ENCODE peak calls at places on chromosomes 5 and 9, in four cellular contexts. F is esophagus squamous epithelium, O is HFF-Myc, A is sigmoid colon. T is an unnamed sample.

GRCh38 chr5:63686938-63687337 is 275.3 kb downstream of the HTR1A start:
- DNase-seq in F (no peak), O (no peak), A (no peak), T (no peak)

GRCh38 chr5:29982446-29982845 is 1211.0 kb upstream of the CDH6 start:
- DNase-seq in F (no peak), O (no peak), A (no peak), T (no peak)

GRCh38 chr9:79829566-79830347 is 258.0 kb downstream of the TLE4 start:
- DNase-seq in F (no peak), O (no peak), A (no peak), T (no peak)

GRCh38 chr5:72234265-72234700 is 85.8 kb downstream of the MRPS27 start:
- DNase-seq in F (no peak), O (no peak), A (no peak), T (peak; percentile 87)

GRCh38 chr9:114026335-114026734 is 51.8 kb downstream of the AMBP start:
- DNase-seq in F (no peak), O (no peak), A (peak; percentile 27), T (no peak)

GRCh38 chr5:36177715-36178556 is 26.0 kb downstream of the SKP2 start:
- DNase-seq in F (no peak), O (peak; percentile 26), A (no peak), T (peak; percentile 28)

GRCh38 chr5:57492632-57493031 is 10.0 kb upstream of the ACTBL2 start:
- DNase-seq in F (no peak), O (no peak), A (no peak), T (no peak)

GRCh38 chr5:32474201-32474854 is 29.8 kb upstream of the ZFR start:
- DNase-seq in F (no peak), O (no peak), A (no peak), T (no peak)

GRCh38 chr5:60183881-60184280 is 290.4 kb upstream of the PDE4D start:
- DNase-seq in F (no peak), O (no peak), A (no peak), T (no peak)

GRCh38 chr5:150328458-150328857 is 25.8 kb upstream of the ARSI start:
- DNase-seq in F (no peak), O (no peak), A (no peak), T (no peak)

GRCh38 chr5:19862711-19863110 is 125.3 kb downstream of the CDH18 start:
- DNase-seq in F (no peak), O (no peak), A (no peak), T (no peak)

GRCh38 chr9:109238125-109238524 is 71.1 kb upstream of the FRRS1L start:
- DNase-seq in F (no peak), O (no peak), A (no peak), T (no peak)

GRCh38 chr9:94167055-94167346 is 82.7 kb downstream of the PTPDC1 start:
- DNase-seq in F (peak; percentile 67), O (peak; percentile 58), A (no peak), T (no peak)

DNA sequence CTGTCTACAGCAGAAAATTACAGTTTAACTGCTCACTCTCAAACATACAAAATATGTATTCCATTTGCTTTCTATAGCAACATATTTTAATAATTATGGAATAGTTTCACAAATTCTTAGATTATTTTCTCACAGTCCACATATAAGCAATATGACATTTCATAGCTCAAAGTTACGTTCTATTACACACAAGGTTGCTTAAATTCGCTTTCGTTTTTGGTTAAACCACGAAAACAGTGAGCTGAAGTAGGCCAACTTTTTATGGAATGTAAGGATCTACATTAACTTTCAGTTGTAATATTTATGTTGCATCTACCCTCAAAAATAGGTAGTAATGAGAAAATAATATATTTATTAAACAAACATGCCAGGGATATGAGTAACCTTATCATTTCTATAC is 966.0 kb upstream of the ACO1 start:
- DNase-seq in F (no peak), O (no peak), A (no peak), T (no peak)
- H3K4me3 ChIP-seq in F (no peak overlapping the region), O (no peak overlapping the region), A (no peak overlapping the region), T (no peak overlapping the region)

DNA sequence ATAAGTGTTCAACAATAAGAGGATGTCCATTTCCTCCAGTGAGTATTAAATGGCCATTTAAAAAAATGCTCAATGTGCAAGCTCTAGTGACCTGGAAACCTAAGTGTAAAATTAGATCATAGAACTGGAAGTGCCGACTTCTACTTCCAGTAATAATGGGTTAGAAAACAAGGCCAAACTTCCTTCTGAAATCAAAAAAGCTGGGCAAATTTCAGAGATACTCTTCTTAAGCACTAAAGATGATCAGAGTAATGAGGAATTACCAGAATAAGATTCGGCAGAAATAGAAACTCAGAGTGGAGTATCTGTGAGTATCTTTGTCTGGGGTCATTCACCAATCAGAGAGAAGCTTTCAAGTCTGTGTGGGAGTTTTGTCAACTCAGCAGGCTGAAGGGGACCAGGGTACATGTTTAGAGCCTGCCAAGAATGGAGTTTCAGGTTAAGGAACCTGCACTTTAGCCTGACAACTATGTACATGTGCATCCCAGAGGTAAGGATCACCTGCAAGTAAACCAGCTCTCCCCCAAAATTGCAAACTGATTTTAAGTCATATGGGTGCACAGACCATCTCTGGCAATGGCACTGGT is 17.1 kb downstream of the FCN2 start:
- DNase-seq in F (no peak), O (no peak), A (no peak), T (no peak)
- H3K4me3 ChIP-seq in F (no peak overlapping the region), O (no peak overlapping the region), A (no peak overlapping the region), T (no peak overlapping the region)

DNA sequence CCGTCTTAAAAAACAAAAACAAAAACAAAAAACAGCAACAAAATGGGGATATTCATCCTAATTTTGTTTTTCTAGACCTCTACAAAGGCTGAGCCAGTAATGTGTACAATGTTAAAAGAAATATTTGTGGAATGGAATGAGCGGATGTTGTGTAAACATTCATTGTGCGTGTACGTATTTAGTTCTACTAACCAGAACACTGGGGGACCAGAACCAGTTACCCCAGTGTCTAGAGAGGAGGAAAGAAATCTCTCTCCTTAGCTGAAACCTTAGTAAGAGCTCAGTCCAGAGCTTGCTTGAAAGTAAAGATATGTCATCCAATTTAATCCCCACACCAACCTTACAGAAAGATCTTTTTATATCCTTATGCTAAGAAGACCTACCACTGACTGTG is 106.7 kb upstream of the CPEB4 start:
- DNase-seq in F (no peak), O (no peak), A (no peak), T (no peak)
- H3K4me3 ChIP-seq in F (no peak overlapping the region), O (no peak overlapping the region), A (no peak overlapping the region), T (no peak overlapping the region)

DNA sequence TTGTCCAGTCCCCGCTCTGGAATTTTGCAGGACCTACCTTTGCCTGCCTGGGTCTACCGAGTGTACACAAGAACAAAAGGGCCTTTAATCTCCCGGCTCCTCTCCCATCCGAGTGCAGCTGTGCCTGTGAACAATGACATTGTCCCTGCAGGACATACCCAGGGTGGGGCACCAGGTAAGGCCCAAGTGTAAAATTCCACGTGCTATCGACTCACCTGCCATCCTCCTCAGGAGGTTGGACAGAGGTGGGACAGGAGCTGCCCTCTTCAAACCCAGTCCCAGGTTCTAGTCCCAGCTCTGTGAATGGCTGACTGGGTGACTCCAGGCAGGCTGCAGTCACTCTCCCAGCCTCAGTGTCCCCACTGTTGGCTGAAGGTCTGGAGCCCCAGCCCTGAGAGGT is 159.6 kb upstream of the ALDH1B1 start:
- DNase-seq in F (no peak), O (no peak), A (no peak), T (no peak)
- H3K4me3 ChIP-seq in F (no peak overlapping the region), O (no peak overlapping the region), A (no peak overlapping the region), T (no peak overlapping the region)

DNA sequence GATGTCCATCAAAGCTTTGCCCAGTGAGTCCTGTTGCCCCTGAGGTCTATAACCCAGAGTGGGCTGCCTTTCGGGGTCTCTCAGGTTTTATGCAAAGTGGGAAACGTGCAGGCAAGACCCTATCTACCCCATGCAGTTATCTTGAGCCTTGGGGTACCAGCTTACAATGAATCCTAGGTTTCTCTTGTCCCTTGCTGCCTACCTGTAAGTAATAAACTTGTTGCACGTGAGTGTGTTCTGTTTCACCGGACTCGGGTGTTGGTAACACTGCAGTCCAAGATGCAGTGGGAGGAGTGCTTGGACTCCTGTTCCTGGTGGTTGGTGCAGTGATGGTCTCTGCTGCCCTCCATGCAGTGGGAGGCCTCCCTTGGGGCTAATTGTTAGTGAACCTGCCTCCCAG is 85.6 kb upstream of the ALDH1B1 start:
- DNase-seq in F (no peak), O (no peak), A (no peak), T (no peak)
- H3K4me3 ChIP-seq in F (no peak overlapping the region), O (no peak overlapping the region), A (no peak overlapping the region), T (no peak overlapping the region)

GRCh38 chr5:134506054-134507039 is 19.1 kb upstream of the JADE2 start:
- DNase-seq in F (no peak), O (no peak), A (peak; percentile 75), T (no peak)
- H3K4me3 ChIP-seq in F (peak overlapping the region; percentile 21), O (no peak overlapping the region), A (no peak overlapping the region), T (no peak overlapping the region)

GRCh38 chr5:142324871-142325676 is at the start of gene SPRY4:
- DNase-seq in F (peak; percentile 31), O (peak; percentile 96), A (peak; percentile 97), T (peak; percentile 90)

GRCh38 chr5:142325677-142326479 is 1.1 kb upstream of the SPRY4 start:
- DNase-seq in F (no peak), O (no peak), A (peak; percentile 76), T (peak; percentile 44)

GRCh38 chr5:142324377-142324870 is 397 bp downstream of the SPRY4 start:
- DNase-seq in F (no peak), O (no peak), A (peak; percentile 69), T (no peak)

GRCh38 chr5:142327111-142327842 is 2.5 kb upstream of the SPRY4 start:
- DNase-seq in F (no peak), O (no peak), A (peak; percentile 58), T (peak; percentile 51)

GRCh38 chr5:142326480-142326938 is 1.7 kb upstream of the SPRY4 start:
- DNase-seq in F (no peak), O (no peak), A (no peak), T (no peak)
- H3K4me3 ChIP-seq in F (peak overlapping the region; percentile 72), O (peak overlapping the region; percentile 98), A (no peak overlapping the region), T (peak overlapping the region; percentile 91)

T was measured in astrocyte.